ENCODE peak calls at places on chromosomes 16 and 17, in five cellular contexts. R is esophagus squamous epithelium, Q is breast epithelium, N is left ventricle myocardium inferior, V is fibroblast of lung. H is an unnamed sample.

GRCh38 chr16:31477220-31478216 is 5.4 kb upstream of the SLC5A2 start:
- DNase-seq in V (no peak), N (no peak), Q (no peak), R (no peak), H (no peak)

GRCh38 chr17:10226930-10227695 is 28.7 kb upstream of the GAS7 start:
- DNase-seq in V (peak), R (no peak), Q (no peak), N (peak), H (peak)

GRCh38 chr17:57875109-57876022 is 25.5 kb upstream of the MRPS23 start:
- DNase-seq in V (peak), R (no peak), Q (peak), N (peak), H (peak)

GRCh38 chr17:27848941-27849340 is 44.2 kb downstream of the LYRM9 start:
- DNase-seq in R (no peak), V (no peak), N (no peak), Q (no peak), H (no peak)

GRCh38 chr17:66508896-66509843 is 206.8 kb downstream of the PRKCA start:
- DNase-seq in N (no peak), R (no peak), V (peak), Q (no peak), H (no peak)

GRCh38 chr16:11356573-11357331 is 11.5 kb downstream of the RMI2 start:
- DNase-seq in N (peak), R (no peak), Q (no peak), V (peak), H (no peak)

GRCh38 chr16:4052801-4053662 is 63.2 kb downstream of the ADCY9 start:
- DNase-seq in N (peak), V (peak), Q (peak), R (no peak), H (no peak)

GRCh38 chr17:28756025-28756804 is 12.4 kb downstream of the TRAF4 start:
- DNase-seq in N (no peak), Q (no peak), R (no peak), V (no peak), H (no peak)

GRCh38 chr17:34177642-34178041 is 77.4 kb upstream of the CCL2 start:
- DNase-seq in N (no peak), R (no peak), Q (no peak), V (peak), H (no peak)

GRCh38 chr17:66290097-66290722 is 12.2 kb upstream of the PRKCA start:
- DNase-seq in V (no peak), R (no peak), Q (no peak), N (no peak), H (no peak)

GRCh38 chr17:77611791-77612466 is 346.6 kb upstream of the TNRC6C start:
- DNase-seq in N (no peak), Q (no peak), R (no peak), V (no peak), H (no peak)

GRCh38 chr17:27572665-27573064 is 58.3 kb upstream of the LGALS9 start:
- DNase-seq in R (no peak), Q (no peak), N (no peak), V (no peak), H (no peak)

GRCh38 chr16:77540656-77541055 is 105.8 kb upstream of the ADAMTS18 start:
- DNase-seq in N (no peak), R (no peak), V (peak), Q (no peak), H (no peak)

GRCh38 chr16:78703951-78704350 is 604.5 kb downstream of the WWOX start:
- DNase-seq in Q (no peak), R (no peak), V (peak), N (no peak), H (no peak)

GRCh38 chr17:12024332-12024731 is 3.7 kb downstream of the MAP2K4 start:
- DNase-seq in R (no peak), N (no peak), V (peak), Q (no peak), H (no peak)

GRCh38 chr16:56860226-56861020 is 4.6 kb upstream of the SLC12A3 start:
- DNase-seq in Q (no peak), N (no peak), V (no peak), R (no peak), H (no peak)

GRCh38 chr17:21167303-21167702 is 40.5 kb downstream of the DHRS7B start:
- DNase-seq in R (no peak), N (no peak), V (peak), Q (no peak), H (no peak)

GRCh38 chr17:9363440-9364350 is 211.9 kb downstream of the STX8 start:
- DNase-seq in R (no peak), V (peak), Q (no peak), N (no peak), H (no peak)

DNA sequence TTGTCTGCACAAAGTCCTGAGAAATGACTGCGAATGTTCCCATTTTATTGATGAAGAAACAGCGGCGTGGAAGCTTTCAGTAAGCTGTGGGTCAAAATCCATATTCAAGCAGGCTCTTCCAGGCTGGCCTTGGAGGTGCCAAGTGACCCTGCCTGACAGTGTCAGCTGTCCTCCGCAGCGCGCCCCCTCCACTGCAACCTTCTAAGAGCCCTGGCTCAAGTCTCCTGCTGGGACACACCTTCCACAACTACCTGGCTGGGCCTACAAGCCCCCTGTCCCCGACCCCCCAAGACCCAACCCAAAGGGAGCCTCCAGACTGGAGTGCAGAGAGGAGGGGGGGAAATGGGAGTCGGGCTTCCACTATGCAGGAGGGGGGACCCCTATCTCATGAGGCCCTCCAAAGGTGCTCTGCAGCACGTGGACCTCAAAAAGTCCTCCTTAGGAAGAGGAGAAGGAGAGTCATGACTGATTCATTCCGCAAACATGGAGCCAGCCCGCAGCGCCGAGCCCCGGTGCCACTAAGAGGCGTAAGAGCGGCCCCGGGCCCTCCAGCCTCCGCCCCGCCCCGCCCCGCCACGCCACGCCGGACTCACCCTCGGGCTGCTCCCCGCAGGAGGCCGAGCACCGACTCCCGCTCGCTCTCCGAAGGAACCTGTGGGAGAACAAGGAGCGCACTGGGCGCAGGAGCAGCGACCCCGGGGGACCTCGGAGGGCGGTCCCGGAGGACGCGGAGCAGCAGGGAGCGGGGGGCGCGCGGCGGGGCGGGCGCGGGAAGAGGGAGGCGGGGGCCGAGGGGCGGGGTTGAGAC is 574 bp downstream of the MPP3 start:
- DNase-seq in Q (no peak), V (peak), N (peak), R (no peak), H (no peak)
- TF ChIP-seq CTCF in Q (no peak), V (no peak), N (no peak), R (no peak), H (no peak)

GRCh38 chr16:1172651-1173050 is 19.7 kb downstream of the CACNA1H start:
- DNase-seq in Q (no peak), N (no peak), V (no peak), R (no peak), H (no peak)
- TF ChIP-seq CTCF in Q (no peak), N (no peak), V (no peak), R (no peak), H (no peak)

GRCh38 chr17:75738218-75738802 is 17.1 kb downstream of the ITGB4 start:
- DNase-seq in V (no peak), Q (no peak), N (no peak), R (no peak), H (no peak)
- TF ChIP-seq CTCF in V (no peak), Q (no peak), N (no peak), R (no peak), H (no peak)

GRCh38 chr16:73568769-73569168 is 520.8 kb upstream of the ZFHX3 start:
- DNase-seq in Q (no peak), V (no peak), N (no peak), R (no peak), H (no peak)

GRCh38 chr16:73565925-73566324 is 518.0 kb upstream of the ZFHX3 start:
- DNase-seq in R (no peak), V (no peak), Q (no peak), N (no peak), H (no peak)

GRCh38 chr16:73563709-73564108 is 515.8 kb upstream of the ZFHX3 start:
- DNase-seq in N (no peak), Q (no peak), R (no peak), V (no peak), H (no peak)

GRCh38 chr16:73569266-73569665 is 521.3 kb upstream of the ZFHX3 start:
- DNase-seq in N (no peak), V (no peak), R (no peak), Q (no peak), H (no peak)

DNA sequence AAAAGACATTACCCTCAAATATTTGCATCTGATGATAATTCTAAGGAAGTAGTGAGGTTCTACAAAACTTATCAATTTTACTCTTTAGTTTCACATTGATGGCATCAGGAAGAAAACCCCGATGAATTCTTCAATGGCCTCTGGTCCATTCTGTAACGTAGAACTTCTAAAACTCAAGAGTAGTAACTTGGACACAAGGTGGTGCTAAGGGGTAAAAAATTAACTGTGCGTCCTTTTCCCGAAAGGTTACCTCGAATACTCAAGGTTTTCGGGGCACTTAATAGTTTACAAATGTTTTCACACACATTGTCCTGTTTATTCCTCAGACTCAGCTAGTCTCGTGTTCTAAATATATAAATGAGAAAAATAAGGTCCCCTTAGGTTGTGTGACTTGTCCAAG is 517.3 kb upstream of the ZFHX3 start:
- DNase-seq in N (no peak), V (peak), Q (no peak), R (no peak), H (no peak)
- TF ChIP-seq CTCF in N (peak), V (peak), Q (no peak), R (no peak), H (no peak)

GRCh38 chr16:53115047-53115446 is 60.3 kb downstream of the CHD9 start:
- DNase-seq in Q (no peak), R (no peak), V (no peak), N (no peak), H (no peak)
- TF ChIP-seq CTCF in Q (no peak), R (no peak), V (no peak), N (no peak), H (no peak)

DNA sequence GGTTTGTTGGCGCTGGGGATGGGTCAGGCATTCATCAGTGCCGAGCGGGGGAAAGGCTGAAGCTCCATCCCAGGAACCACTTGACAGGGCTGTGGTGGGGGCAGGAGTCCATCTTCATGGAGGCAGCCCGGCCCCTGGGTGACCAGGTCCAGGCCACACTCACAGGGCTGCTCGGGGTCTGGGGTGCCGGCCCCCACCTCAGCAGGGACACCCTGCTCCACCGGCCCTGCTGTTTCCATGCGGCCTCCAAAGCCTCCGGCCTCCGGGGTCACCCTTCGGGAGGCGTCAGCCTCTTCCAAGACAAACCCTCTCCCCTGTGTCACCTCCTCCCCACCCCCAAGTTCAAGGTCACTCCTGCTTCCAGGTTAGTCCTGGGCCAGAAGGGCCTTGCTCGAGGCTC is 22.1 kb downstream of the GALNS start:
- DNase-seq in V (no peak), Q (no peak), R (no peak), N (no peak), H (no peak)
- TF ChIP-seq CTCF in V (no peak), Q (no peak), R (no peak), N (no peak), H (no peak)

DNA sequence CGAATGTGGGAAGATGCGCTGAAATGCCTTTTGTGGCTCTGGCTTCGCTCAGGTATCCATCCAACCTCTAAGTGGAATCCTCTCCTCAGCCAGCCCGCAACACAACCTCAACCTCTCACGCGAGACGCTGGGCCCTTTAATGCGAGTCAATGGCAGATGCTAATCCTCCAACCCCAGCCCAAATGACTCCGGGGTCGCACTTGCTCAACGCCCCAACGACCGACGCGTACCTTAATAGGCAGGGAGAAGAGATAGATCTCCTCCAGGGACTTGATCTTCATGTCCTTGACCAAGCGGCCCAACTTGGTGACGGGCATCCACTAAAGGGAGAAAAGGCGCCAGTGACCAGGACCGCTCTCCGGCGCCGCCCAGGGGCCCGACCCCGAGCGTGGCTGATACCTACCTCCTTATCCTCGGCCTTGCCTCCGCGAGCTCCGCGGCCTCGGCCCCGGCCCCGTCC is 550 bp downstream of the RPS2 start:
- DNase-seq in V (peak), R (no peak), Q (no peak), N (no peak), H (no peak)
- TF ChIP-seq CTCF in V (no peak), R (no peak), Q (no peak), N (no peak), H (no peak)

DNA sequence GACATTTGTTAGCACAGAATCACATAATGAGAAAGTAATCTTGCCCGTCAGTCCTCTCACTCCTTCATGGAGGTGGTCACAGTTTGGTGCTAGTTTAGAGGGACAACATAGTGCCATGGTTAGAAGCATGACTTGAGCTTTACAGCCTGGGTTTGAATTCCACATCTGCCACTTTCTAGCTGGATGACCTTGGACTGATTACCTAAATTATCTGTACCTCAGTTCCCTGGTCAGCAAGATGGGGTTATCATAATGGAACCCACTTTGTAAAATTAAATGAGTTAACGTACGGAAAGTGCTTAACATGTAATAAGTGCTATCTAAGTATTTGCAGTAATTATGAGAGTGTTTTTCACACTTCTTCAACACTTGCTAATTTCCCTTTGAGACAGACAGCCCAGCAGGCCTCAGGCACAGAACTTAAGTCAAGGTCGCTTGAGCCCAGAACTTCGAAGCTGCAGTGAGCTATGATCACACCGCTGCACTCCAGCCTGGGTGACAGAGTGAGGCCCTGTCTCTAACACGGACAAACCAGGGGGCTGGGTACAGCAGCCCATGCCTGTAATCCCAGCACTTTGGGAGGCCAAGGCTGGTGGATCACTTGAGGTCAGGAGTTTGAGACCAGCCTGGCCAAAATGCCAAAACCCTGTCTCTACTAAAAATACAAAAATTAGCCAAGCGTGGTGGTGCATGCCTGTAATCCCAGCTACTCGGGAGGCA is 7.1 kb downstream of the VWA3A start:
- DNase-seq in N (no peak), V (no peak), R (no peak), Q (no peak), H (no peak)
- TF ChIP-seq CTCF in N (no peak), V (no peak), R (no peak), Q (no peak), H (no peak)

GRCh38 chr16:80666378-80667257 is 125.8 kb downstream of the DYNLRB2 start:
- DNase-seq in N (no peak), V (no peak), Q (no peak), R (no peak), H (no peak)

GRCh38 chr16:80669673-80670072 is 128.9 kb downstream of the DYNLRB2 start:
- DNase-seq in N (no peak), R (no peak), Q (no peak), V (no peak), H (no peak)

GRCh38 chr16:80667258-80667560 is 126.4 kb downstream of the DYNLRB2 start:
- DNase-seq in N (no peak), Q (no peak), V (no peak), R (no peak), H (no peak)

GRCh38 chr16:80670170-80670865 is 129.5 kb downstream of the DYNLRB2 start:
- DNase-seq in R (no peak), V (no peak), N (no peak), Q (no peak), H (no peak)

GRCh38 chr16:80667925-80668324 is 127.1 kb downstream of the DYNLRB2 start:
- DNase-seq in R (no peak), V (no peak), N (no peak), Q (no peak), H (no peak)
- TF ChIP-seq CTCF in R (no peak), V (no peak), N (no peak), Q (no peak), H (no peak)

GRCh38 chr17:36463916-36464764 is 22.3 kb upstream of the ZNHIT3 start:
- DNase-seq in R (no peak), V (peak), Q (no peak), N (peak), H (no peak)
- TF ChIP-seq CTCF in R (no peak), V (no peak), Q (no peak), N (no peak), H (no peak)

H was measured in omental fat pad.